ENCODE peak calls at places on chromosomes 2 and 18, in five cellular contexts. U is heart right ventricle, B is thyroid gland, N is small intestine, R is neural progenitor cell. X is an unnamed sample.

GRCh38 chr2:138610201-138610945 is 108.8 kb downstream of the SPOPL start:
- DNase-seq in U (no peak), N (no peak), B (no peak), R (no peak), X (no peak)

GRCh38 chr2:111675419-111676194 is 208.4 kb downstream of the ANAPC1 start:
- DNase-seq in N (no peak), R (no peak), B (no peak), U (no peak), X (no peak)

GRCh38 chr2:16124881-16125613 is 184.7 kb downstream of the MYCN start:
- DNase-seq in R (no peak), U (no peak), B (no peak), N (no peak), X (no peak)

GRCh38 chr2:28507806-28508764 is 12.2 kb downstream of the PLB1 start:
- DNase-seq in B (peak), U (no peak), R (no peak), N (peak), X (peak)

GRCh38 chr18:27954226-27954625 is 222.7 kb downstream of the CDH2 start:
- DNase-seq in U (no peak), R (peak), N (no peak), B (no peak), X (no peak)

GRCh38 chr2:218857371-218858137 is 2.1 kb upstream of the WNT6 start:
- DNase-seq in R (no peak), B (no peak), U (no peak), N (no peak), X (no peak)

GRCh38 chr2:204260162-204260877 is 285.0 kb upstream of the PARD3B start:
- DNase-seq in R (peak), N (peak), U (peak), B (peak), X (peak)

GRCh38 chr2:1884933-1885580 is 140.7 kb upstream of the PXDN start:
- DNase-seq in U (peak), B (no peak), N (no peak), R (no peak), X (no peak)

GRCh38 chr2:220215785-220216184 is 588.4 kb downstream of the SLC4A3 start:
- DNase-seq in N (no peak), B (no peak), R (no peak), U (no peak), X (no peak)

GRCh38 chr2:186330050-186330449 is 156.0 kb upstream of the ZC3H15 start:
- DNase-seq in R (no peak), N (no peak), B (no peak), U (no peak), X (no peak)

GRCh38 chr2:94870392-94871225 is 621 bp upstream of the TEKT4 start:
- DNase-seq in B (no peak), N (no peak), R (no peak), U (no peak), X (no peak)

GRCh38 chr2:9215680-9216079 is 9.1 kb downstream of the ASAP2 start:
- DNase-seq in B (no peak), R (no peak), N (no peak), U (no peak), X (no peak)

GRCh38 chr2:76640905-76641304 is 881.3 kb downstream of the LRRTM4 start:
- DNase-seq in B (peak), N (no peak), U (peak), R (no peak), X (no peak)

GRCh38 chr2:149761611-149762010 is 174.0 kb upstream of the MMADHC start:
- DNase-seq in N (no peak), R (no peak), U (no peak), B (no peak), X (no peak)

GRCh38 chr2:85394256-85394655 is 15.9 kb downstream of the CAPG start:
- DNase-seq in R (no peak), B (peak), U (no peak), N (no peak), X (no peak)

GRCh38 chr2:34308140-34308539 is 709.0 kb upstream of the FAM98A start:
- DNase-seq in N (no peak), R (no peak), U (no peak), B (no peak), X (no peak)

GRCh38 chr2:46506131-46506706 is 26.9 kb downstream of the TMEM247 start:
- DNase-seq in N (no peak), U (no peak), R (no peak), B (no peak), X (no peak)

GRCh38 chr2:139940701-139941100 is 1160.5 kb upstream of the NXPH2 start:
- DNase-seq in U (no peak), N (no peak), B (no peak), R (no peak), X (no peak)

GRCh38 chr2:37896319-37896718 is 28.8 kb upstream of the RMDN2 start:
- DNase-seq in U (no peak), N (peak), B (no peak), R (peak), X (no peak)

GRCh38 chr2:11370377-11371098 is 26.1 kb upstream of the ROCK2 start:
- DNase-seq in B (no peak), U (no peak), R (no peak), N (peak), X (peak)

GRCh38 chr2:43178602-43179542 is 47.5 kb downstream of the ZFP36L2 start:
- DNase-seq in B (peak), R (peak), U (peak), N (peak), X (peak)

GRCh38 chr18:79588636-79589481 is 90.7 kb upstream of the CTDP1 start:
- DNase-seq in B (peak), U (peak), R (peak), N (peak), X (peak)

GRCh38 chr2:95312543-95313205 is 15.5 kb downstream of the KCNIP3 start:
- DNase-seq in B (no peak), U (no peak), R (no peak), N (no peak), X (no peak)

GRCh38 chr2:181660181-181660580 is 3.3 kb upstream of the CERKL start:
- DNase-seq in U (no peak), R (no peak), N (peak), B (no peak), X (peak)

GRCh38 chr2:172102858-172103359 is at the start of gene DLX2:
- DNase-seq in U (peak), R (peak), N (peak), B (peak), X (peak)

GRCh38 chr2:124762388-124762787 is 737.3 kb downstream of the CNTNAP5 start:
- DNase-seq in U (no peak), B (no peak), R (no peak), N (no peak), X (no peak)

GRCh38 chr2:239118675-239119211 is 270.9 kb downstream of the TWIST2 start:
- DNase-seq in U (no peak), R (no peak), N (no peak), B (no peak), X (no peak)

GRCh38 chr2:25362564-25363145 is 20.9 kb upstream of the DNMT3A start:
- DNase-seq in N (peak), B (peak), R (no peak), U (no peak), X (no peak)

GRCh38 chr2:235813398-235813797 is 319.6 kb downstream of the AGAP1 start:
- DNase-seq in U (no peak), N (no peak), B (no peak), R (no peak), X (no peak)

GRCh38 chr18:22470511-22471181 is 52.9 kb upstream of the CTAGE1 start:
- DNase-seq in N (peak), B (peak), U (peak), R (no peak), X (peak)

GRCh38 chr2:240966906-240967680 is 31.3 kb upstream of the SNED1 start:
- DNase-seq in B (no peak), N (peak), U (no peak), R (no peak), X (no peak)

GRCh38 chr18:76203552-76203951 is 291.5 kb downstream of the ZNF516 start:
- DNase-seq in B (no peak), R (no peak), N (no peak), U (no peak), X (no peak)
- H3K4me3 ChIP-seq in B (no peak), R (no peak), N (no peak), U (no peak), X (no peak)

GRCh38 chr2:175004980-175005832 is at the start of gene CHN1:
- DNase-seq in R (peak), U (peak), B (peak), N (peak), X (peak)

GRCh38 chr2:175003875-175004729 is 1.1 kb downstream of the CHN1 start:
- DNase-seq in R (peak), U (no peak), B (peak), N (no peak), X (no peak)

GRCh38 chr2:175004730-175004979 is 526 bp downstream of the CHN1 start:
- DNase-seq in B (no peak), U (peak), R (no peak), N (no peak), X (no peak)

GRCh38 chr2:175002547-175003274 is 2.5 kb downstream of the CHN1 start:
- DNase-seq in U (no peak), R (peak), N (no peak), B (no peak), X (no peak)

GRCh38 chr2:175001546-175001945 is 3.6 kb downstream of the CHN1 start:
- DNase-seq in B (no peak), U (no peak), N (peak), R (no peak), X (no peak)
- H3K4me3 ChIP-seq in B (no peak), U (no peak), N (no peak), R (no peak), X (no peak)

GRCh38 chr2:201403904-201404303 is 46.8 kb upstream of the FLACC1 start:
- DNase-seq in R (peak), N (peak), U (no peak), B (no peak), X (no peak)

GRCh38 chr2:201406077-201406662 is 45.1 kb downstream of the TRAK2 start:
- DNase-seq in N (peak), U (peak), B (peak), R (no peak), X (peak)

GRCh38 chr2:201404699-201405275 is 46.5 kb downstream of the TRAK2 start:
- DNase-seq in B (no peak), R (no peak), N (no peak), U (no peak), X (no peak)

GRCh38 chr2:201408931-201409330 is 42.3 kb downstream of the TRAK2 start:
- DNase-seq in B (no peak), R (no peak), N (no peak), U (no peak), X (no peak)

GRCh38 chr2:201407265-201407664 is 44.0 kb downstream of the TRAK2 start:
- DNase-seq in B (no peak), U (no peak), N (no peak), R (no peak), X (no peak)
- H3K4me3 ChIP-seq in B (no peak), U (peak), N (no peak), R (no peak), X (peak)

GRCh38 chr2:160140001-160140400 is 60.1 kb downstream of the ITGB6 start:
- DNase-seq in N (peak), B (no peak), R (no peak), U (no peak), X (no peak)
- H3K4me3 ChIP-seq in N (no peak), B (no peak), R (no peak), U (no peak), X (no peak)

GRCh38 chr18:55322176-55322735 is 265.7 kb downstream of the TCF4 start:
- DNase-seq in U (peak), B (peak), R (peak), N (peak), X (peak)

GRCh38 chr18:55320399-55321255 is 267.4 kb downstream of the TCF4 start:
- DNase-seq in B (no peak), U (no peak), R (no peak), N (no peak), X (no peak)

GRCh38 chr18:55323051-55323994 is 264.7 kb downstream of the TCF4 start:
- DNase-seq in R (no peak), N (no peak), U (peak), B (no peak), X (no peak)

GRCh38 chr18:55319517-55319905 is 268.5 kb downstream of the TCF4 start:
- DNase-seq in N (no peak), U (no peak), B (no peak), R (no peak), X (no peak)

DNA sequence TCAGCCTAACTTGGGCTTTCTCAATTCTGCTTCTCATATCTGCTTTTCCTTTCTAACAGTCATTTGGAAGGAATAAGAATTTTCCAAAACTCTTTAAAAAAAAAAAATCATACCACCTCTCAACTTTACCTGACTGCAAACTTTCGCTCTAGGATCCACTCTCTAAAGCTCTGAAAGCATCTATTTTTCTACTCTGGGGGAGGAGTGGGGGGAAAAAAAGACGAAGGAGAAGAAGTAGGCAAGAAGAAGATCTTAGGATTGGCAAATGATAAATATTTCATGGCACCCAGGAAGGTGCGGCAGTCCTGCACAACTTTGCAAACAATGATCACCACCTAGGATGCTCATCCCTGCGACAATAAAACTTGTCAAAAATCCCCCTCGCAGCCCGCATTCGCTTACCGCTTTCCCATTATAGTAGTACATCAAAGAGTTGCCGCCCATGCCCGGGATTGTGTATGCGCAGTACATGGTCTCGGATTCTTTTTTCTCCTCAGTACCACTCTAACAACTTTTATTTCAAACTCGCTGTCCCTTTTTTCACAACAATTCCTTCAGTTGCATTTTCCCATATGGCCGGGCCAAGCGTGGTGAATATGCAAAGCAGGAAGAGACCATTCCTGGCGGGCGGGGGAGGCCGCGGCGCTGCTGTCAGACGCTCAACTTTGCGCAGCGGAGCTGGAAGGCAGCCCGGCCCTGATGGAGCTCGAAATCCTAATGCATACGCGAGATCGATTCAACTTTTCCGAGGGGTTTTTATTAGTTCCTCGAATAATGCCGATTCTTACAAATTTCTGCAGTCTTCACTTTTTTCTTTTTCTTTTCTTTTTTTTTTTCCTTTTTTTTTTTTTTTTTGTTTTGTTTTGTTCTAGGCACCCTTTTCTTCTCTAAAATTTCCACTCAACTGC is 266.5 kb downstream of the TCF4 start:
- DNase-seq in R (peak), N (peak), U (peak), B (peak), X (peak)
- H3K4me3 ChIP-seq in R (peak), N (peak), U (peak), B (peak), X (peak)

DNA sequence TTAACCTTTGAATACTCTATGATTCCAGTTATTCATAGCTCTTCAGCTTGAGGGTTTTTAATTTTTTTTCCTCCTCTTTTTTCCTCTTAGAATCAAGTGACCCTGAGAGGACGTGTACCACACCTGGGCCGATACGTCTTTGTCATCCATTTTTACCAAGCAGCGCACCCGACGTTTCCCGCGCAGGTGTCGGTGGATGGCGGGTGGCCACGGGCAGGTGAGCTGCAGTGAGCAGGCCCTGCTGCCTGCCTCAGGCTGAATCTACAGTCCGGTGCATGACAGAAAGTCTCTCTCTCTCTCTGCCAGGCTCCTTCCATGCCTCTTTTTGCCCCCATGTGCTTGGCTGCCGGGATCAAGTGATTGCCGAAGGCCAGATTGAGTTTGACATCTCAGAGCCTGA is 153.1 kb downstream of the LAMA3 start:
- DNase-seq in R (no peak), B (no peak), U (no peak), N (no peak), X (no peak)
- H3K4me3 ChIP-seq in R (no peak), B (no peak), U (no peak), N (no peak), X (no peak)

GRCh38 chr2:188971316-188971930 is 2.8 kb upstream of the COL3A1 start:
- DNase-seq in B (no peak), N (no peak), U (no peak), R (no peak), X (no peak)

GRCh38 chr2:188975497-188976102 is 1.4 kb downstream of the COL3A1 start:
- DNase-seq in B (no peak), N (peak), R (no peak), U (peak), X (peak)

GRCh38 chr2:188974184-188974583 is at the start of gene COL3A1:
- DNase-seq in N (no peak), U (peak), R (no peak), B (no peak), X (peak)

GRCh38 chr2:188976545-188977268 is 2.5 kb downstream of the COL3A1 start:
- DNase-seq in N (peak), R (no peak), U (no peak), B (no peak), X (peak)

GRCh38 chr2:188973650-188974049 is 523 bp upstream of the COL3A1 start:
- DNase-seq in N (no peak), U (no peak), B (no peak), R (no peak), X (no peak)
- H3K4me3 ChIP-seq in N (no peak), U (peak), B (no peak), R (no peak), X (peak)